ENCODE peak calls at places on chromosome 11, in ten cellular contexts. D, T, Z, W, O, I, B, X, N and F are unnamed samples.

GRCh38 chr11:20353829-20354434 is 9.6 kb upstream of the HTATIP2 start:
- DNase-seq in D (no peak), T (peak), Z (peak), W (no peak), O (no peak), I (no peak), B (peak), X (peak), N (peak), F (no peak)

GRCh38 chr11:36019722-36020121 is 75.9 kb downstream of the LDLRAD3 start:
- DNase-seq in D (no peak), T (no peak), Z (no peak), W (no peak), O (no peak), I (no peak), B (no peak), X (no peak), N (no peak), F (no peak)

GRCh38 chr11:133999355-133999754 is 42.6 kb upstream of the IGSF9B start:
- DNase-seq in D (no peak), T (no peak), Z (no peak), W (no peak), O (no peak), I (no peak), B (no peak), X (no peak), N (no peak), F (no peak)

GRCh38 chr11:110908401-110909106 is 196.3 kb upstream of the ARHGAP20 start:
- DNase-seq in D (no peak), T (no peak), Z (no peak), W (peak), O (no peak), I (no peak), B (no peak), X (no peak), N (no peak), F (peak)

GRCh38 chr11:116294630-116295029 is 478.2 kb downstream of the BUD13 start:
- DNase-seq in D (no peak), T (no peak), Z (no peak), W (no peak), O (no peak), I (no peak), B (no peak), X (no peak), N (no peak), F (no peak)

GRCh38 chr11:82732734-82733443 is 775 bp downstream of the FAM181B start:
- DNase-seq in D (no peak), T (peak), Z (no peak), W (no peak), O (peak), I (no peak), B (peak), X (no peak), N (no peak), F (no peak)

GRCh38 chr11:6448574-6448973 is 7.8 kb upstream of the HPX start:
- DNase-seq in D (no peak), T (no peak), Z (no peak), W (no peak), O (no peak), I (no peak), B (no peak), X (no peak), N (no peak), F (no peak)

GRCh38 chr11:61762216-61762615 is 9.8 kb downstream of the MYRF start:
- DNase-seq in D (no peak), T (no peak), Z (no peak), W (no peak), O (no peak), I (no peak), B (no peak), X (no peak), N (no peak), F (no peak)

GRCh38 chr11:121539000-121539399 is 86.2 kb upstream of the SORL1-AS1 start:
- DNase-seq in D (no peak), T (no peak), Z (no peak), W (no peak), O (no peak), I (no peak), B (no peak), X (no peak), N (no peak), F (no peak)

GRCh38 chr11:103384652-103385051 is 275.4 kb downstream of the DYNC2H1 start:
- DNase-seq in D (no peak), T (no peak), Z (no peak), W (no peak), O (no peak), I (no peak), B (no peak), X (no peak), N (no peak), F (no peak)

GRCh38 chr11:69546735-69547370 is 65.4 kb downstream of the LINC01488 start:
- DNase-seq in D (no peak), T (no peak), Z (no peak), W (no peak), O (peak), I (no peak), B (no peak), X (no peak), N (no peak), F (no peak)

GRCh38 chr11:45527898-45528297 is 137.5 kb downstream of the CHST1 start:
- DNase-seq in D (no peak), T (no peak), Z (no peak), W (no peak), O (no peak), I (no peak), B (no peak), X (no peak), N (no peak), F (no peak)